ENCODE peak calls at places on chromosome 17, in nine cellular contexts. T is stromal cell of bone marrow; Z is amniotic epithelial cell; N is hippocampal formation; R is T-helper 1 cell; W is stimulated activated CD4-positive, alpha-beta T cell treated with anti-CD3 and anti-CD28 coated beads, Interleukin-1b, Interleukin-23, amount 100 ng/mL, for 1 hour; U is tibial artery; Y is left cardiac atrium; H is H9. I is an unnamed sample.

GRCh38 chr17:78484300-78485159 is 92.7 kb downstream of the DNAH17 start:
- DNase-seq in T (no peak), Z (no peak), N (peak; percentile 28), R (peak; percentile 43), W (peak; percentile 39), U (no peak), Y (no peak), H (peak; percentile 89), I (peak; percentile 68)

GRCh38 chr17:54029196-54029595 is 206.5 kb downstream of the KIF2B start:
- DNase-seq in T (no peak), Z (no peak), N (no peak), R (no peak), W (no peak), U (no peak), Y (no peak), H (no peak), I (no peak)

GRCh38 chr17:40313660-40314556 is 4.9 kb downstream of the RARA start:
- DNase-seq in T (no peak), Z (no peak), N (no peak), R (no peak), W (no peak), U (no peak), Y (no peak), H (no peak), I (no peak)

GRCh38 chr17:37110012-37110701 is 161.4 kb downstream of the AATF start:
- DNase-seq in T (no peak), Z (no peak), N (no peak), R (no peak), W (no peak), U (no peak), Y (no peak), H (peak; percentile 9), I (no peak)

GRCh38 chr17:51258756-51259573 is 884 bp downstream of the MBTD1 start:
- DNase-seq in T (no peak), Z (no peak), N (no peak), R (peak; percentile 5), W (no peak), U (peak; percentile 21), Y (peak; percentile 40), H (peak; percentile 61), I (no peak)

GRCh38 chr17:21108651-21109050 is 18.1 kb upstream of the DHRS7B start:
- DNase-seq in T (no peak), Z (no peak), N (no peak), R (no peak), W (no peak), U (no peak), Y (no peak), H (no peak), I (no peak)

GRCh38 chr17:75069783-75070182 is 18.0 kb upstream of the SLC16A5 start:
- DNase-seq in T (no peak), Z (no peak), N (no peak), R (no peak), W (no peak), U (no peak), Y (no peak), H (no peak), I (peak; percentile 56)

GRCh38 chr17:38768417-38768816 is 15.9 kb downstream of the PSMB3 start:
- DNase-seq in T (no peak), Z (no peak), N (no peak), R (no peak), W (no peak), U (no peak), Y (peak; percentile 43), H (no peak), I (no peak)

GRCh38 chr17:45261577-45262515 is at the start of gene SPATA32:
- DNase-seq in T (no peak), Z (peak; percentile 30), N (peak; percentile 13), R (peak; percentile 55), W (peak; percentile 30), U (peak; percentile 60), Y (peak; percentile 75), H (peak; percentile 82), I (no peak)

GRCh38 chr17:4500188-4500565 is 1.5 kb downstream of the SPNS2 start:
- DNase-seq in T (no peak), Z (no peak), N (no peak), R (no peak), W (no peak), U (no peak), Y (no peak), H (no peak), I (no peak)

GRCh38 chr17:1107777-1108559 is 71.8 kb downstream of the ABR start:
- DNase-seq in T (no peak), Z (no peak), N (peak; percentile 21), R (no peak), W (no peak), U (no peak), Y (peak; percentile 48), H (peak; percentile 66), I (peak; percentile 46)

GRCh38 chr17:77666881-77667395 is 291.6 kb upstream of the TNRC6C start:
- DNase-seq in T (no peak), Z (no peak), N (no peak), R (peak; percentile 54), W (no peak), U (no peak), Y (no peak), H (no peak), I (no peak)

GRCh38 chr17:31393749-31394146 is 2.3 kb downstream of the RAB11FIP4 start:
- DNase-seq in T (no peak), Z (no peak), N (no peak), R (no peak), W (no peak), U (no peak), Y (no peak), H (peak; percentile 20), I (no peak)

GRCh38 chr17:65079489-65079900 is 23.0 kb upstream of the GNA13 start:
- DNase-seq in T (no peak), Z (no peak), N (peak; percentile 36), R (no peak), W (no peak), U (no peak), Y (no peak), H (peak; percentile 68), I (no peak)

GRCh38 chr17:76922967-76923366 is 54.8 kb downstream of the MGAT5B start:
- DNase-seq in T (no peak), Z (no peak), N (no peak), R (no peak), W (no peak), U (no peak), Y (no peak), H (no peak), I (no peak)

GRCh38 chr17:65041518-65041917 is 15.0 kb downstream of the GNA13 start:
- DNase-seq in T (no peak), Z (no peak), N (no peak), R (peak; percentile 21), W (no peak), U (no peak), Y (no peak), H (no peak), I (no peak)

GRCh38 chr17:45973943-45974859 is 24.8 kb upstream of the STH start:
- DNase-seq in T (no peak), Z (no peak), N (no peak), R (no peak), W (no peak), U (no peak), Y (no peak), H (no peak), I (no peak)

GRCh38 chr17:50051082-50051576 is 4.8 kb upstream of the ITGA3 start:
- DNase-seq in T (no peak), Z (peak; percentile 80), N (no peak), R (no peak), W (peak; percentile 28), U (no peak), Y (no peak), H (peak; percentile 75), I (peak; percentile 75)

GRCh38 chr17:32998893-32999240 is 7.2 kb downstream of the SPACA3 start:
- DNase-seq in T (peak; percentile 42), Z (peak; percentile 27), N (no peak), R (no peak), W (no peak), U (no peak), Y (no peak), H (no peak), I (peak; percentile 81)

I was measured in AG08395.